ENCODE peak calls at places on chromosome 3, in six cellular contexts. J, N, Y, F, I and R are unnamed samples.
A peak's percentile ranks its signal among the peaks of the same experiment; 100 is the strongest.

GRCh38 chr3:145899229-145899628 is 261.8 kb downstream of the PLOD2 start:
- DNase-seq in J (no peak), N (no peak), Y (no peak), F (no peak), I (no peak), R (no peak)

GRCh38 chr3:37384117-37384516 is 209.7 kb upstream of the LRRFIP2 start:
- DNase-seq in J (no peak), N (no peak), Y (no peak), F (no peak), I (no peak), R (no peak)

GRCh38 chr3:143234521-143234920 is 115.0 kb downstream of the CHST2 start:
- DNase-seq in J (no peak), N (no peak), Y (no peak), F (no peak), I (no peak), R (no peak)

GRCh38 chr3:100641471-100642032 is 32.2 kb downstream of the ADGRG7 start:
- DNase-seq in J (no peak), N (no peak), Y (no peak), F (no peak), I (no peak), R (no peak)

GRCh38 chr3:46221368-46221767 is 13.3 kb upstream of the CCR1 start:
- DNase-seq in J (no peak), N (no peak), Y (no peak), F (no peak), I (no peak), R (no peak)

GRCh38 chr3:194396561-194396896 is 2.5 kb downstream of the GP5 start:
- DNase-seq in J (no peak), N (no peak), Y (no peak), F (no peak), I (no peak), R (no peak)

GRCh38 chr3:50675179-50676030 is 678 bp downstream of the DOCK3 start:
- DNase-seq in J (peak; percentile 33), N (peak; percentile 77), Y (peak; percentile 85), F (no peak), I (no peak), R (no peak)

GRCh38 chr3:102060814-102061213 is 211.5 kb downstream of the NFKBIZ start:
- DNase-seq in J (no peak), N (no peak), Y (no peak), F (no peak), I (no peak), R (no peak)

GRCh38 chr3:189720746-189721426 is 89.7 kb downstream of the TP63 start:
- DNase-seq in J (no peak), N (no peak), Y (no peak), F (no peak), I (no peak), R (no peak)

GRCh38 chr3:114451561-114452018 is 157.8 kb downstream of the TIGIT start:
- DNase-seq in J (no peak), N (no peak), Y (no peak), F (peak; percentile 60), I (peak; percentile 38), R (no peak)

GRCh38 chr3:49276475-49277356 is at the start of gene C3orf62:
- DNase-seq in J (peak; percentile 92), N (peak; percentile 97), Y (peak; percentile 51), F (peak; percentile 90), I (peak; percentile 89), R (peak; percentile 90)

GRCh38 chr3:8891774-8892173 is 71.5 kb downstream of the RAD18 start:
- DNase-seq in J (no peak), N (no peak), Y (no peak), F (no peak), I (no peak), R (no peak)

GRCh38 chr3:4732974-4733373 is 239.8 kb downstream of the ITPR1 start:
- DNase-seq in J (no peak), N (no peak), Y (peak; percentile 17), F (no peak), I (no peak), R (no peak)

GRCh38 chr3:54139630-54140029 is 17.3 kb downstream of the CACNA2D3 start:
- DNase-seq in J (no peak), N (no peak), Y (no peak), F (no peak), I (no peak), R (no peak)

GRCh38 chr3:23490459-23490858 is 287.3 kb downstream of the UBE2E2 start:
- DNase-seq in J (no peak), N (no peak), Y (no peak), F (no peak), I (no peak), R (no peak)

GRCh38 chr3:132008841-132009638 is 25.8 kb downstream of the CPNE4 start:
- DNase-seq in J (no peak), N (no peak), Y (no peak), F (no peak), I (no peak), R (no peak)

GRCh38 chr3:171736556-171736955 is 73.7 kb downstream of the PLD1 start:
- DNase-seq in J (no peak), N (no peak), Y (peak; percentile 46), F (no peak), I (no peak), R (no peak)

DNA sequence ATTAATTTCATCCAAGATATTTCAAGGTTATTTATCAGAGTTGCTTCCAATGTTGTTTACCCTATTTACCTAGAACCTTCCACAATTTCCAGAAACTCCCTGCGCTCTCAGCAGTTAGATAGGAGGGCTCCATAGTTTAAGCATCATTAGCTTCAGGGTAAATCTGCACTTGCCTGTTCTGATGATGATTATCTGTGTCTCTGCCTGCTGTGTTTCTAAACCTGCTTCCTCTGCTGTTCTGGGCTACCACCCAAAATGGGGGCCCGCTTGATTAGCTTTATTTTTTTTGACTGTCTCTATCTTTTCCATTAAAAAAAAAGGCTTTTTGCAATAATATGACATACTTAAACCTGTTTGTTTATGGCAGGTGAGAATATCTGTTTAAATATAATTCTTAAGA is 472.4 kb downstream of the DIPK2A start:
- DNase-seq in J (no peak), N (no peak), Y (no peak), F (no peak), I (no peak), R (no peak)
- H3K4me1 ChIP-seq in J (no peaks in the 10 kb centered on the region), N (no peaks in the 10 kb centered on the region), Y (no peaks in the 10 kb centered on the region), F (no peaks in the 10 kb centered on the region), I (no peaks in the 10 kb centered on the region), R (no peaks in the 10 kb centered on the region)

DNA sequence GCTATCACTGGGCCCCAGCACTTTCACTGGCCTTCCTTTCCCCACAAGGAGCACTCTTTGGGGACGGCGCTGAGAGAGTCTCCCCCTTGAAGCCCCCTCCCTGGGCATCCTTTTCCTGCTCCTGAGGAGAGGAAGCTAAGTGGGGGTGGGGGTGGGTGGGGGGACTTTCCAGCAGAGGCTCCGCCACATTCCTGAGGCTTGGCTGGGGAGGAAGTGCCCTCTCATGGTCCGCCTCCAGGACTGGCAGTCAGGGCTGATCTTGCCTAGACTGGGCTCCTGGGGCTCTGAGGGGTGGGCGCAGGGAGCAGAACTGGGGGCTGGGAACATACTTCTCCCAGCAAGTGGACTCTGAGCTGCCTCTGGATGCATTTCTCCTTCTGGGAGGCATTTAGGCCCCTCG is 98.3 kb upstream of the HACD2 start:
- DNase-seq in J (no peak), N (no peak), Y (no peak), F (no peak), I (no peak), R (no peak)
- H3K4me1 ChIP-seq in J (no peaks in the 10 kb centered on the region), N (peaks cover 2% of the 10 kb centered on the region), Y (peaks cover 15% of the 10 kb centered on the region), F (peaks cover 85% of the 10 kb centered on the region), I (peaks cover 90% of the 10 kb centered on the region), R (no peaks in the 10 kb centered on the region)

GRCh38 chr3:52894756-52895155 is 2.6 kb downstream of the STIMATE start:
- DNase-seq in J (no peak), N (no peak), Y (no peak), F (no peak), I (no peak), R (no peak)
- H3K4me1 ChIP-seq in J (peaks cover 46% of the 10 kb centered on the region), N (peaks cover 2% of the 10 kb centered on the region), Y (peaks cover 6% of the 10 kb centered on the region), F (peaks cover 80% of the 10 kb centered on the region), I (peaks cover 71% of the 10 kb centered on the region), R (peaks cover 5% of the 10 kb centered on the region)

GRCh38 chr3:127698264-127699097 is 25.7 kb downstream of the ABTB1 start:
- DNase-seq in J (no peak), N (peak; percentile 55), Y (no peak), F (no peak), I (no peak), R (no peak)
- H3K4me1 ChIP-seq in J (peaks cover 58% of the 10 kb centered on the region), N (no peaks in the 10 kb centered on the region), Y (peaks cover 6% of the 10 kb centered on the region), F (peaks cover 55% of the 10 kb centered on the region), I (peaks cover 59% of the 10 kb centered on the region), R (no peaks in the 10 kb centered on the region)

DNA sequence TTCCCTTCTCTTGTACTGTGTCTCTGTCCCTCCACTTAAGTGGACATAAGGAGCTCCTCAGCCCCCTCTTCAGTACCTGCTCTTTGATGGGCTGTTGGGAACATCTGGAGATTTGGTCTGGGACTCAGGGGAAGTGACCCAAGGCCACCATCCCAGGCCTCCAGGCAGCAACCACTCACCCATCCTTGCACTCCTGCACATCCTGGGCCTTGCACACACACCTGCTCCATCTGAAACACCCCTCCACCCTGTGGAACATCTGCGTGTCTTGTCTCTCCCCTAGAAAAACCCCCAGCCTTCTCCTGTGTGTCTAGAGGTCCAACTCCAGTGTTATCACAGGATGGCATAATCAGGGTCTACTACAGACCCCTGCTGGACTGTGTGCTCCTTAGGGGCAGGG is 74.3 kb downstream of the ABTB1 start:
- DNase-seq in J (no peak), N (no peak), Y (no peak), F (no peak), I (no peak), R (no peak)
- H3K4me1 ChIP-seq in J (peaks cover 62% of the 10 kb centered on the region), N (no peaks in the 10 kb centered on the region), Y (no peaks in the 10 kb centered on the region), F (peaks cover 63% of the 10 kb centered on the region), I (peaks cover 49% of the 10 kb centered on the region), R (peaks cover 10% of the 10 kb centered on the region)

GRCh38 chr3:109387241-109387640 is 49.9 kb upstream of the DPPA4 start:
- DNase-seq in J (no peak), N (no peak), Y (no peak), F (no peak), I (no peak), R (no peak)

GRCh38 chr3:109396811-109397210 is 59.5 kb upstream of the DPPA4 start:
- DNase-seq in J (no peak), N (no peak), Y (no peak), F (no peak), I (no peak), R (no peak)

GRCh38 chr3:109392293-109392692 is 54.9 kb upstream of the DPPA4 start:
- DNase-seq in J (no peak), N (no peak), Y (no peak), F (no peak), I (no peak), R (no peak)
- H3K4me1 ChIP-seq in J (no peaks in the 10 kb centered on the region), N (no peaks in the 10 kb centered on the region), Y (no peaks in the 10 kb centered on the region), F (no peaks in the 10 kb centered on the region), I (no peaks in the 10 kb centered on the region), R (no peaks in the 10 kb centered on the region)

GRCh38 chr3:14406336-14406735 is 3.9 kb downstream of the SLC6A6 start:
- DNase-seq in J (no peak), N (no peak), Y (no peak), F (no peak), I (no peak), R (no peak)
- H3K4me1 ChIP-seq in J (peaks cover 63% of the 10 kb centered on the region), N (no peaks in the 10 kb centered on the region), Y (peaks cover 15% of the 10 kb centered on the region), F (peaks cover 67% of the 10 kb centered on the region), I (peaks cover 50% of the 10 kb centered on the region), R (peaks cover 4% of the 10 kb centered on the region)